ENCODE peak calls at places on chromosomes 11 and 22, in six cellular contexts. Z, J, Y, I, N and R are unnamed samples.
A peak's percentile ranks its signal among the peaks of the same experiment; 100 is the strongest.

GRCh38 chr11:124865181-124865901 is at the start of gene ROBO3:
- DNase-seq in Z (no peak), J (no peak), Y (no peak), I (no peak), N (no peak), R (no peak)

GRCh38 chr11:73085189-73085875 is 56.8 kb downstream of the FCHSD2 start:
- DNase-seq in Z (no peak), J (no peak), Y (no peak), I (no peak), N (peak; percentile 7), R (peak; percentile 59)

GRCh38 chr11:63986156-63986931 is at the start of gene OTUB1:
- DNase-seq in Z (peak; percentile 91), J (peak; percentile 95), Y (peak; percentile 47), I (peak; percentile 91), N (peak; percentile 93), R (peak; percentile 93)

GRCh38 chr11:33724644-33725035 is 11.6 kb downstream of the CD59 start:
- DNase-seq in Z (no peak), J (no peak), Y (no peak), I (peak; percentile 93), N (no peak), R (no peak)

GRCh38 chr22:42074153-42074750 is at the start of gene PHETA2:
- DNase-seq in Z (no peak), J (no peak), Y (no peak), I (peak; percentile 49), N (no peak), R (no peak)

GRCh38 chr11:2944953-2945756 is 15.9 kb upstream of the PHLDA2 start:
- DNase-seq in Z (no peak), J (no peak), Y (no peak), I (peak; percentile 83), N (no peak), R (no peak)

GRCh38 chr11:32259641-32260081 is 168.8 kb downstream of the RCN1 start:
- DNase-seq in Z (no peak), J (no peak), Y (peak; percentile 62), I (no peak), N (no peak), R (peak; percentile 9)

GRCh38 chr22:24175160-24175808 is 6.0 kb upstream of the SUSD2 start:
- DNase-seq in Z (peak; percentile 67), J (peak; percentile 53), Y (no peak), I (peak; percentile 65), N (peak; percentile 59), R (peak; percentile 73)

GRCh38 chr11:33532257-33532656 is 168.4 kb downstream of the C11orf91 start:
- DNase-seq in Z (no peak), J (no peak), Y (no peak), I (no peak), N (no peak), R (no peak)

GRCh38 chr11:32307921-32308320 is 127.4 kb downstream of the WT1 start:
- DNase-seq in Z (no peak), J (no peak), Y (no peak), I (no peak), N (no peak), R (no peak)

GRCh38 chr11:44550123-44550522 is 15.3 kb upstream of the CD82 start:
- DNase-seq in Z (no peak), J (no peak), Y (no peak), I (no peak), N (no peak), R (no peak)

GRCh38 chr11:36126703-36127102 is 162.5 kb downstream of the COMMD9 start:
- DNase-seq in Z (no peak), J (no peak), Y (no peak), I (peak; percentile 46), N (no peak), R (no peak)

GRCh38 chr22:35413624-35414023 is 13.7 kb downstream of the MCM5 start:
- DNase-seq in Z (no peak), J (no peak), Y (no peak), I (no peak), N (no peak), R (no peak)

GRCh38 chr11:126581871-126582270 is 226.4 kb downstream of the ST3GAL4 start:
- DNase-seq in Z (no peak), J (no peak), Y (no peak), I (no peak), N (no peak), R (no peak)

GRCh38 chr11:66915866-66916265 is 42.3 kb downstream of the PC start:
- DNase-seq in Z (no peak), J (no peak), Y (no peak), I (no peak), N (no peak), R (no peak)

GRCh38 chr11:121723261-121723741 is 270.5 kb upstream of the SORL1-AS1 start:
- DNase-seq in Z (no peak), J (no peak), Y (no peak), I (peak; percentile 73), N (no peak), R (no peak)

GRCh38 chr11:121721961-121722360 is 269.2 kb upstream of the SORL1-AS1 start:
- DNase-seq in Z (no peak), J (no peak), Y (no peak), I (no peak), N (no peak), R (no peak)

GRCh38 chr11:121721448-121721847 is 268.7 kb upstream of the SORL1-AS1 start:
- DNase-seq in Z (no peak), J (no peak), Y (no peak), I (no peak), N (no peak), R (no peak)

GRCh38 chr11:121727942-121728341 is 275.2 kb upstream of the SORL1-AS1 start:
- DNase-seq in Z (no peak), J (no peak), Y (no peak), I (no peak), N (no peak), R (no peak)

GRCh38 chr11:121722431-121723256 is 269.9 kb upstream of the SORL1-AS1 start:
- DNase-seq in Z (no peak), J (no peak), Y (no peak), I (peak; percentile 94), N (peak; percentile 87), R (no peak)
- TF ChIP-seq MYC in Z (no peak), J (no peak), Y (no peak), I (peak; percentile 96), N (peak; percentile 95), R (no peak)

GRCh38 chr11:1202776-1203504 is 19.9 kb upstream of the MUC5B start:
- DNase-seq in Z (peak; percentile 83), J (peak; percentile 89), Y (no peak), I (peak; percentile 29), N (peak; percentile 24), R (peak; percentile 65)

GRCh38 chr11:1204381-1205101 is 18.3 kb upstream of the MUC5B start:
- DNase-seq in Z (peak; percentile 2), J (no peak), Y (no peak), I (no peak), N (no peak), R (no peak)

GRCh38 chr11:1205121-1205986 is 17.5 kb upstream of the MUC5B start:
- DNase-seq in Z (peak; percentile 2), J (no peak), Y (no peak), I (no peak), N (no peak), R (peak; percentile 3)

GRCh38 chr11:1202154-1202775 is 20.6 kb upstream of the MUC5B start:
- DNase-seq in Z (peak; percentile 31), J (no peak), Y (no peak), I (no peak), N (no peak), R (peak; percentile 62)

DNA sequence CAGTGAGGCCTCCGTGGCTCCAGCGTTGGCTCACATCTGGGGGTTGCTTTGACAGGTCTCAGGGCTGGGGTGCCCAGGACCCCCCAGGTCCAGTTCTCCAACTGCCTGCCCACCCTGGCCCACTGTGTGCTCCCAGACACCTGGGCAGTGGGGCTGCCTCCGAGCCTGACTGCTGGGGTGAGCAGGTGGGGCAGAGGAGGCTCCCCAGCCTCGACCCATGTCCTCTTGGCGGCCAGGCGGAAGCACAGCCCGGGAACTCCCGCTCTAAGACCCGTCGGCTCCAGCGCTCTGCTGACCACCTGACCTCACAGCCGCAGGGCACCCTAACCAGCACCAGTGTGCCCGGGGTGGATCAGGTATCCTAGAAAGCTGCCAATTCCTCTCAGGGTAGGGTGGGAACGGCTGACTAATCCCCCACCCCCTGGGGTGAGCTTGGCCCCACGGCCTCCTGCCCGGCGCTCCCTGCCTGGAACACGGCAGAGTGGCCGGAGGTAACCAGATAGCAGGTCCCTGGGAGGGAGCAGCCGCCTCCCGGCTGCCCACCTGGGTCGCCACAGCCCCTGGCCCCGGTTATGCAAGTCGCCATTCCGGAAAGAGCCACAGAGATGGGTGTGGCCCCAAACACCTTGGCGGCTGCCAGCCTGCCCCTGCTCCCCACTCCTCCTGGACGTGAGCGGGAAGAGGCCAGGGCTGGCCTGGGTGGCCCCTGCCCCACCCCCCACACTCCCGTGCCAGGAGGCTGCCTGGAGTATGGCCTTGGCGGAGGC is 19.2 kb upstream of the MUC5B start:
- DNase-seq in Z (peak; percentile 5), J (no peak), Y (no peak), I (no peak), N (no peak), R (no peak)
- TF ChIP-seq MYC in Z (no peak), J (no peak), Y (no peak), I (no peak), N (no peak), R (no peak)

GRCh38 chr22:36465232-36466021 is 16.0 kb downstream of the TXN2 start:
- DNase-seq in Z (no peak), J (peak; percentile 75), Y (no peak), I (peak; percentile 91), N (peak; percentile 31), R (peak; percentile 42)
- TF ChIP-seq MYC in Z (no peak), J (no peak), Y (no peak), I (no peak), N (no peak), R (no peak)

GRCh38 chr22:22886546-22886945 is 1.1 kb upstream of the IGLL5 start:
- DNase-seq in Z (no peak), J (no peak), Y (no peak), I (no peak), N (no peak), R (no peak)

GRCh38 chr22:22884888-22885840 is 2.5 kb upstream of the IGLL5 start:
- DNase-seq in Z (no peak), J (no peak), Y (no peak), I (no peak), N (no peak), R (peak; percentile 62)

GRCh38 chr22:22882033-22882717 is 5.4 kb upstream of the IGLL5 start:
- DNase-seq in Z (peak; percentile 81), J (no peak), Y (no peak), I (no peak), N (no peak), R (peak; percentile 52)

GRCh38 chr22:22883090-22883727 is 4.4 kb upstream of the IGLL5 start:
- DNase-seq in Z (no peak), J (no peak), Y (no peak), I (no peak), N (no peak), R (no peak)

DNA sequence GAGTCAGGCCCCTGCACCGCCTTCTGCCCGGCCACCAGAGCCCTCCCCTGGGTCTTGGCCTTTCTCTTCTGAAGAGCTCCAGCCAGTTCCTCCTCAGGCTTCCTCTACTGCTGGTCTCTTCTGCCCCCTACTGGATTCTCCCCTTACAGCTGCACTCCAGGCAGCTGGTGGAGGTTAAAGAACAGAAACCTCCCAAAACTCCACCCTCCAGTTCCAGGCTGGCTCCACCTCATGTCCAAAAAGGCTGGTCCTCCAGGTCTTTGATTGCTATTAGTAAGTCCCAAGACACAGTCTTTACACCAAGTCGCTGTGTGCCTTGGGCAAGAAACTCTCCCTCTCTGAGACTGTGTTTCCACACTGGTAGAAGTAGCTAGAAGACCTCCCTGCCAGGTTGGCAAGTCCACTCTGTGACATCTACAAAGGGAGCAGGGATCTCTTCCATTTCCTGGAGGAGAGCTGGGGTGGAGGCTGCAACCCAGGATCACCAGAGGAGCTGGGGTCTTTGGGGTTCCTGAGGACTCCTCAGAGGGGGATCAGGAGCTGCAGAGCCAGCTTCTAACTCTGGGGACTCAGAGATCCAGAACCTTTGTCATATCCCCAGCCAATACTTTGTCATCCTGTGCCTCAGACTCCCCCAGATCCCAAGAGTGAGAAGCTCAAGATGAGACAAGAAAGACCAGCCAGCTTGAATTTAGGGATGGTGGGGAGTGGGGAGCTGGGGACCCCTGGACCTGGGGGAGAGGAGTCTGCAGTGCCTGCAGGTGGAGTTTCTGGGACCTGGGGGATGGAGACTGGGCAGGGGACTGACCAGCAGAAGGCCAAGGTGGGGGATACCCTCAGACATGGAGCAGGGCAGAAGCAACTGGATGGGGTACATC is 3.4 kb upstream of the IGLL5 start:
- DNase-seq in Z (peak; percentile 100), J (peak; percentile 69), Y (no peak), I (peak; percentile 52), N (peak; percentile 42), R (peak; percentile 85)
- TF ChIP-seq MYC in Z (no peak), J (no peak), Y (no peak), I (no peak), N (no peak), R (no peak)